ENCODE peak calls at places on chromosome 16, in five cellular contexts. W, S, G, N and P are unnamed samples.

GRCh38 chr16:64450170-64450569 is 671.7 kb downstream of the CDH11 start:
- DNase-seq in G (no peak), W (no peak), N (no peak), S (no peak), P (no peak)

GRCh38 chr16:48965391-48965790 is 316.2 kb downstream of the CBLN1 start:
- DNase-seq in S (no peak), N (no peak), W (no peak), G (no peak), P (no peak)

GRCh38 chr16:66714659-66715307 is 18.2 kb upstream of the CMTM4 start:
- DNase-seq in N (no peak), S (no peak), W (no peak), G (no peak), P (no peak)

GRCh38 chr16:15592324-15592723 is 50.6 kb downstream of the MARF1 start:
- DNase-seq in S (no peak), N (peak; percentile 5), G (no peak), W (no peak), P (peak; percentile 61)

GRCh38 chr16:81885976-81886586 is 107.0 kb downstream of the PLCG2 start:
- DNase-seq in N (no peak), W (peak; percentile 35), S (peak; percentile 25), G (no peak), P (peak; percentile 75)

GRCh38 chr16:56102159-56102798 is 89.0 kb upstream of the GNAO1 start:
- DNase-seq in S (no peak), N (no peak), W (no peak), G (no peak), P (no peak)

GRCh38 chr16:85733155-85733838 is 17.6 kb downstream of the C16orf74 start:
- DNase-seq in W (peak; percentile 24), G (peak; percentile 55), N (no peak), S (no peak), P (no peak)

GRCh38 chr16:13453938-13454553 is 465.9 kb upstream of the ERCC4 start:
- DNase-seq in G (no peak), N (no peak), S (peak; percentile 39), W (peak; percentile 40), P (peak; percentile 72)

GRCh38 chr16:57030346-57030902 is 41.1 kb downstream of the NLRC5 start:
- DNase-seq in W (no peak), G (no peak), S (no peak), N (no peak), P (no peak)

GRCh38 chr16:89722392-89723278 is 1.3 kb downstream of the ZNF276 start:
- DNase-seq in G (peak; percentile 89), S (peak; percentile 48), N (peak; percentile 68), W (peak; percentile 59), P (peak; percentile 73)

GRCh38 chr16:4602330-4602729 is 12.4 kb downstream of the UBALD1 start:
- DNase-seq in N (no peak), W (no peak), G (no peak), S (no peak), P (no peak)

GRCh38 chr16:69535123-69536050 is 30.4 kb upstream of the NFAT5 start:
- DNase-seq in W (no peak), N (no peak), G (no peak), S (no peak), P (peak; percentile 27)

GRCh38 chr16:797686-798085 is 2.8 kb downstream of the GNG13 start:
- DNase-seq in N (no peak), S (no peak), W (no peak), G (no peak), P (no peak)

GRCh38 chr16:21946889-21947635 is 6.1 kb upstream of the UQCRC2 start:
- DNase-seq in S (no peak), W (no peak), G (no peak), N (no peak), P (no peak)

GRCh38 chr16:81466351-81466960 is 21.8 kb downstream of the CMIP start:
- DNase-seq in W (no peak), S (no peak), G (no peak), N (no peak), P (no peak)

GRCh38 chr16:23435500-23435899 is 17.5 kb downstream of the COG7 start:
- DNase-seq in G (peak; percentile 61), W (peak; percentile 74), S (peak; percentile 72), N (peak; percentile 45), P (peak; percentile 89)

GRCh38 chr16:4200000-4200780 is 41.7 kb downstream of the SRL start:
- DNase-seq in S (peak; percentile 80), N (no peak), G (peak; percentile 63), W (peak; percentile 44), P (peak; percentile 75)

GRCh38 chr16:56615353-56615752 is 7.0 kb downstream of the MT2A start:
- DNase-seq in N (no peak), W (no peak), G (no peak), S (no peak), P (no peak)

GRCh38 chr16:78100162-78100467 is 661 bp downstream of the WWOX start:
- DNase-seq in N (no peak), W (no peak), S (no peak), G (no peak), P (no peak)

GRCh38 chr16:68997564-68997963 is 107.9 kb upstream of the HAS3 start:
- DNase-seq in W (no peak), S (no peak), N (no peak), G (no peak), P (peak; percentile 25)

GRCh38 chr16:78108451-78108850 is 9.0 kb downstream of the WWOX start:
- DNase-seq in N (no peak), W (no peak), S (no peak), G (no peak), P (no peak)

GRCh38 chr16:88769617-88770458 is 15.2 kb downstream of the PIEZO1 start:
- DNase-seq in W (peak; percentile 31), N (no peak), S (peak; percentile 56), G (peak; percentile 65), P (peak; percentile 91)

GRCh38 chr16:66238696-66239095 is 127.8 kb upstream of the CDH5 start:
- DNase-seq in N (no peak), G (no peak), S (no peak), W (no peak), P (no peak)

GRCh38 chr16:27768651-27769270 is 218.8 kb downstream of the KATNIP start:
- DNase-seq in W (no peak), G (no peak), N (no peak), S (no peak), P (no peak)

GRCh38 chr16:69482410-69482951 is 58.1 kb downstream of the CYB5B start:
- DNase-seq in G (no peak), S (no peak), W (no peak), N (no peak), P (no peak)

GRCh38 chr16:66902648-66903543 is 15.8 kb downstream of the CDH16 start:
- DNase-seq in S (no peak), G (no peak), N (no peak), W (no peak), P (no peak)

DNA sequence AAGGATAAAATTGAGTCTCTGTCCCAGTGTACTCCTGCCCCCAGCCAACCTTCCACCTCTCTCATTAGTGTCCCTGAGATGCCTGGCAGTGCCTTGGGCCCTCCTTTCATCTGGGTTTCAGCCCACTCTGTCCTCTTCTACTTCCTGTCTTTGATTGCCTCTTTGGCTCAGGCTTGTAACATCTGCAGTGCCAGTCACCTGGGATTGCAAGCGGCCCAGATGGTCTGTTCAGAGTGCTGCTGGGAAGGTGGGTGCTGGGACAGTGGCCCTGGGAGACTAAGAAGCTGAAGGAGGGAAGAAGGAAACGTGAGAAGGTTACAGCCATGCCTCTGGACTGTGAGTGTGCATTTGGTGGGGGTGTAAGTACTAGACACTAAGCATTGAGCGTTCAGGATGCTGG is 2177.4 kb downstream of the TP53TG3F start:
- DNase-seq in G (no peak), S (no peak), W (peak; percentile 64), N (no peak), P (no peak)
- H3K9me3 ChIP-seq in G (no peaks in the 10 kb centered on the region), S (no peaks in the 10 kb centered on the region), W (no peaks in the 10 kb centered on the region), N (no peaks in the 10 kb centered on the region), P (peaks cover 33% of the 10 kb centered on the region)

DNA sequence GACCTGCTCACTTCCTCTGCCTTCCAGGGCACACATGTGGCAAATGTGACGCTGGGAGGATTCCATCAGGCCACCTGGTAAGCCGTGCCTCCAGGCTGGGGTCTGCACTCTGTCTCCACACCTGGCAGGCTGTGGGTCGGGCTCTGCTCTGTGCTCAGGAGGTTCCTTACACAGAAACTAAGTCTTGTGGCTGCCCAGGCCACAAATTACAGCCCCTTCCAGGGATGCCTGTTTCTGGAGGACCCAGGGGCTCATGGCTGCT is 58.2 kb downstream of the RMI2 start:
- DNase-seq in N (no peak), S (no peak), G (no peak), W (no peak), P (no peak)
- H3K9me3 ChIP-seq in N (no peaks in the 10 kb centered on the region), S (no peaks in the 10 kb centered on the region), G (no peaks in the 10 kb centered on the region), W (no peaks in the 10 kb centered on the region), P (no peaks in the 10 kb centered on the region)

GRCh38 chr16:35210681-35211433 is 1751.4 kb downstream of the TP53TG3F start:
- DNase-seq in N (no peak), S (no peak), W (no peak), G (no peak), P (no peak)
- H3K9me3 ChIP-seq in N (peaks cover 4% of the 10 kb centered on the region), S (no peaks in the 10 kb centered on the region), W (peaks cover 10% of the 10 kb centered on the region), G (no peaks in the 10 kb centered on the region), P (peaks cover 10% of the 10 kb centered on the region)

GRCh38 chr16:35188288-35189155 is 1729.1 kb downstream of the TP53TG3F start:
- DNase-seq in N (no peak), G (no peak), S (no peak), W (no peak), P (peak; percentile 58)
- H3K9me3 ChIP-seq in N (no peaks in the 10 kb centered on the region), G (no peaks in the 10 kb centered on the region), S (no peaks in the 10 kb centered on the region), W (peaks cover 4% of the 10 kb centered on the region), P (peaks cover 51% of the 10 kb centered on the region)

DNA sequence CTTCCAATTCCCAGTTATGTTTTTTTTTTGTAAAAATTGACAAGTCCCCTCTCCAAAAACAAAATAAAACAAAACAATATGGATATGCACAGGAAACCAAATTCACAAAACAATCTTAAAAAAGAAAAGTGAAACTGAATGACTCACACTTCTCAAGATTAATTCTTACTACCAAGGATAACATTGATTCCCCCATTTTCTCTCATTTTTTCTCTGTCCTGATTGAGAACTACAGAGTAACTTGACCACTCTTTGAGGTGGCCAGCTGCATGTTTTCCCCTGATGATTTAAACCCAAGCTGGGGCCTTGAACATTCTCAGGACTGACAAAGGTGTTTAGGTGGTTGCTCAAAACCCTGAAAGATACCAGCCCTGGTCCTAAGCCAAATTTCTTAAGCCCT is 149.0 kb downstream of the AHSP start:
- DNase-seq in S (no peak), N (no peak), W (no peak), G (no peak), P (no peak)
- H3K9me3 ChIP-seq in S (no peaks in the 10 kb centered on the region), N (no peaks in the 10 kb centered on the region), W (no peaks in the 10 kb centered on the region), G (no peaks in the 10 kb centered on the region), P (no peaks in the 10 kb centered on the region)

GRCh38 chr16:50685456-50686058 is 4.4 kb upstream of the SNX20 start:
- DNase-seq in S (no peak), N (no peak), G (no peak), W (peak; percentile 38), P (no peak)

GRCh38 chr16:50680907-50681885 is at the start of gene SNX20:
- DNase-seq in G (peak; percentile 73), S (no peak), N (peak; percentile 61), W (peak; percentile 84), P (peak; percentile 85)

GRCh38 chr16:50688083-50688482 is 5.3 kb upstream of the NOD2 start:
- DNase-seq in W (no peak), G (no peak), N (no peak), S (no peak), P (no peak)

GRCh38 chr16:50683689-50684374 is 2.7 kb upstream of the SNX20 start:
- DNase-seq in G (peak; percentile 63), S (no peak), W (peak; percentile 75), N (peak; percentile 41), P (no peak)

GRCh38 chr16:50684823-50685455 is 3.8 kb upstream of the SNX20 start:
- DNase-seq in G (no peak), N (no peak), W (no peak), S (no peak), P (no peak)
- H3K9me3 ChIP-seq in G (no peaks in the 10 kb centered on the region), N (no peaks in the 10 kb centered on the region), W (no peaks in the 10 kb centered on the region), S (no peaks in the 10 kb centered on the region), P (no peaks in the 10 kb centered on the region)